ENCODE peak calls at places on chromosomes 7 and 10, in ten cellular contexts. S is cardiac muscle cell, D is neural progenitor cell, G is thoracic aorta, N is heart right ventricle, Y is neuronal stem cell, Q is OCI-LY7, A is H1, W is astrocyte, O is psoas muscle. Z is an unnamed sample.

GRCh38 chr7:29805031-29805430 is 1.3 kb upstream of the WIPF3 start:
- DNase-seq in S (no peak), D (no peak), G (no peak), N (no peak), Y (no peak), Q (no peak), A (no peak), W (no peak), O (no peak), Z (no peak)

GRCh38 chr10:84608126-84608525 is 279.7 kb downstream of the CCSER2 start:
- DNase-seq in S (no peak), D (no peak), G (no peak), N (no peak), Y (no peak), Q (no peak), A (no peak), W (no peak), O (no peak), Z (no peak)

GRCh38 chr7:87312215-87312865 is 33.1 kb upstream of the CROT start:
- DNase-seq in S (peak; percentile 78), D (peak; percentile 64), G (no peak), N (peak; percentile 41), Y (peak; percentile 59), Q (peak; percentile 61), A (peak; percentile 9), W (peak; percentile 33), O (peak; percentile 39), Z (peak; percentile 47)

GRCh38 chr7:113775401-113775800 is 143.4 kb downstream of the PPP1R3A start:
- DNase-seq in S (no peak), D (no peak), G (no peak), N (no peak), Y (no peak), Q (no peak), A (no peak), W (peak; percentile 35), O (no peak), Z (no peak)

GRCh38 chr7:43589133-43589478 is 6.2 kb downstream of the STK17A start:
- DNase-seq in S (no peak), D (no peak), G (no peak), N (no peak), Y (no peak), Q (no peak), A (no peak), W (no peak), O (no peak), Z (no peak)

GRCh38 chr7:471866-472639 is 47.6 kb downstream of the PDGFA start:
- DNase-seq in S (peak; percentile 99), D (no peak), G (peak; percentile 82), N (peak; percentile 84), Y (no peak), Q (no peak), A (no peak), W (peak; percentile 98), O (peak; percentile 84), Z (peak; percentile 83)

GRCh38 chr7:2507917-2508306 is 11.7 kb upstream of the LFNG start:
- DNase-seq in S (no peak), D (no peak), G (no peak), N (no peak), Y (no peak), Q (no peak), A (no peak), W (no peak), O (no peak), Z (no peak)

GRCh38 chr7:77759294-77759889 is 38.8 kb downstream of the TMEM60 start:
- DNase-seq in S (peak; percentile 82), D (peak; percentile 63), G (peak; percentile 25), N (peak; percentile 73), Y (peak; percentile 75), Q (peak; percentile 76), A (peak; percentile 10), W (peak; percentile 34), O (no peak), Z (no peak)

GRCh38 chr7:122887198-122887597 is 938 bp upstream of the CADPS2 start:
- DNase-seq in S (peak; percentile 70), D (peak; percentile 84), G (peak; percentile 29), N (peak; percentile 64), Y (peak; percentile 41), Q (no peak), A (no peak), W (peak; percentile 75), O (peak; percentile 54), Z (peak; percentile 84)

GRCh38 chr7:8931906-8932646 is 498.7 kb downstream of the NXPH1 start:
- DNase-seq in S (peak; percentile 12), D (no peak), G (no peak), N (no peak), Y (no peak), Q (no peak), A (no peak), W (peak; percentile 70), O (no peak), Z (no peak)

GRCh38 chr10:100554902-100555301 is 19.2 kb downstream of the HIF1AN start:
- DNase-seq in S (no peak), D (no peak), G (no peak), N (no peak), Y (no peak), Q (no peak), A (no peak), W (no peak), O (no peak), Z (no peak)
- H3K36me3 ChIP-seq in S (no peaks in the 10 kb centered on the region), D (no peaks in the 10 kb centered on the region), G (peaks cover 13% of the 10 kb centered on the region), N (peaks cover 52% of the 10 kb centered on the region), Y (peaks cover 46% of the 10 kb centered on the region), Q (peaks cover 28% of the 10 kb centered on the region), A (peaks cover 3% of the 10 kb centered on the region), W (peaks cover 17% of the 10 kb centered on the region), O (peaks cover 35% of the 10 kb centered on the region), Z (no peaks in the 10 kb centered on the region)

GRCh38 chr7:130896898-130897514 is 163.0 kb upstream of the KLF14 start:
- DNase-seq in S (peak; percentile 89), D (peak; percentile 85), G (no peak), N (peak; percentile 71), Y (peak; percentile 74), Q (peak; percentile 72), A (no peak), W (peak; percentile 69), O (peak; percentile 81), Z (peak; percentile 89)
- H3K4me1 ChIP-seq in S (no peaks in the 10 kb centered on the region), D (peaks cover 30% of the 10 kb centered on the region), G (peaks cover 35% of the 10 kb centered on the region), N (peaks cover 79% of the 10 kb centered on the region), Y (peaks cover 6% of the 10 kb centered on the region), Q (peaks cover 41% of the 10 kb centered on the region), A (peaks cover 10% of the 10 kb centered on the region), W (peaks cover 88% of the 10 kb centered on the region), O (peaks cover 89% of the 10 kb centered on the region), Z (peaks cover 31% of the 10 kb centered on the region)

GRCh38 chr10:73553726-73554125 is 37.4 kb downstream of the USP54 start:
- DNase-seq in S (no peak), D (no peak), G (no peak), N (no peak), Y (no peak), Q (no peak), A (no peak), W (no peak), O (no peak), Z (no peak)

GRCh38 chr10:73556855-73557254 is 34.3 kb downstream of the USP54 start:
- DNase-seq in S (no peak), D (no peak), G (no peak), N (no peak), Y (no peak), Q (no peak), A (no peak), W (no peak), O (no peak), Z (no peak)

GRCh38 chr10:73553316-73553715 is 37.8 kb downstream of the USP54 start:
- DNase-seq in S (no peak), D (peak; percentile 82), G (no peak), N (no peak), Y (peak; percentile 79), Q (no peak), A (no peak), W (no peak), O (no peak), Z (no peak)

GRCh38 chr10:73552819-73553218 is 38.3 kb downstream of the USP54 start:
- DNase-seq in S (no peak), D (no peak), G (no peak), N (no peak), Y (no peak), Q (no peak), A (no peak), W (no peak), O (no peak), Z (no peak)

DNA sequence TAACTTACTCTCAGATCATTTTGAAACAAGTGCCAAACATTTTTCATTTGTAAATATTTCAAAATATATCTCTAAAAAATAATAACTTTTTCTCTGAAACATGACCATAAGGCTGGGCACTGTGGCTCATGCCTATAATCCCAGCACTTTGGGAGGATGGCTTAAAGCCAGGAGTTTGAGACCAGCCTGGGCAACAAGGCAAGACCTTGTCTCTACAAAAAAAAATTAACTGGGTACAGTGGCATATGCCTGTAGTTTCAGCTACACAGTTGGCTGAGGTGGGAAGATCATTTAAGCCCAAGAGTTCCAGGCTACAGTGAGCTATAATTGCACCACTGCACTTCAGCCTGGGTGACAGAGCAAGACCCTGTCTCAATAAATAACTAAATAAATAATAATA is 36.4 kb downstream of the USP54 start:
- DNase-seq in S (no peak), D (no peak), G (no peak), N (no peak), Y (no peak), Q (no peak), A (no peak), W (no peak), O (no peak), Z (no peak)
- H3K36me3 ChIP-seq in S (no peaks in the 10 kb centered on the region), D (no peaks in the 10 kb centered on the region), G (no peaks in the 10 kb centered on the region), N (no peaks in the 10 kb centered on the region), Y (peaks cover 18% of the 10 kb centered on the region), Q (no peaks in the 10 kb centered on the region), A (peaks cover 2% of the 10 kb centered on the region), W (no peaks in the 10 kb centered on the region), O (peaks cover 11% of the 10 kb centered on the region), Z (no peaks in the 10 kb centered on the region)

GRCh38 chr10:26467639-26468038 is 29.5 kb downstream of the APBB1IP start:
- DNase-seq in S (no peak), D (no peak), G (no peak), N (no peak), Y (no peak), Q (no peak), A (no peak), W (no peak), O (no peak), Z (no peak)

GRCh38 chr10:26464632-26465280 is 26.6 kb downstream of the APBB1IP start:
- DNase-seq in S (no peak), D (no peak), G (no peak), N (no peak), Y (no peak), Q (no peak), A (no peak), W (no peak), O (no peak), Z (no peak)

GRCh38 chr10:26460736-26461135 is 22.6 kb downstream of the APBB1IP start:
- DNase-seq in S (no peak), D (no peak), G (no peak), N (no peak), Y (no peak), Q (no peak), A (no peak), W (no peak), O (no peak), Z (no peak)

GRCh38 chr10:26468291-26468690 is 30.1 kb downstream of the APBB1IP start:
- DNase-seq in S (no peak), D (no peak), G (no peak), N (no peak), Y (no peak), Q (no peak), A (no peak), W (peak; percentile 72), O (no peak), Z (no peak)

DNA sequence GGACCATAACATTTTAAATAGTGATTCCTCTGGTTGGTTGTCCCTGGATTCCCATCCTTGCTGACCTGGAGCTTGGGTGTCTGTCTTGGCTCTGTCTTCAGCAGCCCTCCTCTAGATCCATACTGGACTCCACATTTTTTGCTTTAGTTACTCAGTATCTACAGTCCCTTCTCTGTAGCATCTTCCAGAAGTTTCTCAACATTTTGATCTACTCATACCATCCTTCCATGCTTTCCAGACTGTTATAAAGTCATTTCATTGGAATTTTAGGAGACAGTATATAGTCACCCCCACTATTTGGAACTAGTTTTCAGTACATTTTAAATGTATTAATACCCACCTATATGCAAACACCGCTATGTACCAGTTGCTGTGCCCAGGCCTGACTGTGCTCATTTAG is 25.8 kb downstream of the APBB1IP start:
- DNase-seq in S (no peak), D (no peak), G (no peak), N (no peak), Y (no peak), Q (no peak), A (no peak), W (no peak), O (no peak), Z (no peak)
- H3K4me1 ChIP-seq in S (no peaks in the 10 kb centered on the region), D (no peaks in the 10 kb centered on the region), G (no peaks in the 10 kb centered on the region), N (peaks cover 18% of the 10 kb centered on the region), Y (no peaks in the 10 kb centered on the region), Q (peaks cover 58% of the 10 kb centered on the region), A (no peaks in the 10 kb centered on the region), W (peaks cover 11% of the 10 kb centered on the region), O (no peaks in the 10 kb centered on the region), Z (peaks cover 20% of the 10 kb centered on the region)